ENCODE peak calls at places on chromosome 3, in nine cellular contexts. K, P, N, Y, Z, F, R, H and C are unnamed samples.
A peak's percentile ranks its signal among the peaks of the same experiment; 100 is the strongest.

GRCh38 chr3:123341871-123342630 is 106.8 kb downstream of the ADCY5 start:
- DNase-seq in K (no peak), P (no peak), N (no peak), Y (no peak), Z (no peak), F (no peak), R (no peak), H (no peak), C (no peak)

GRCh38 chr3:192068464-192069254 is 607.7 kb downstream of the PYDC2 start:
- DNase-seq in K (no peak), P (no peak), N (no peak), Y (no peak), Z (no peak), F (no peak), R (no peak), H (no peak), C (no peak)

GRCh38 chr3:9815986-9816385 is 5.9 kb downstream of the TTLL3 start:
- DNase-seq in K (peak; percentile 42), P (no peak), N (no peak), Y (no peak), Z (no peak), F (no peak), R (no peak), H (no peak), C (no peak)

GRCh38 chr3:129576514-129577345 is 29.7 kb downstream of the PLXND1 start:
- DNase-seq in K (peak; percentile 84), P (no peak), N (peak; percentile 84), Y (peak; percentile 98), Z (no peak), F (no peak), R (no peak), H (no peak), C (no peak)

GRCh38 chr3:132161608-132162007 is 126.8 kb upstream of the CPNE4 start:
- DNase-seq in K (no peak), P (no peak), N (no peak), Y (no peak), Z (no peak), F (no peak), R (no peak), H (no peak), C (no peak)

GRCh38 chr3:132008841-132009638 is 25.8 kb downstream of the CPNE4 start:
- DNase-seq in K (no peak), P (no peak), N (no peak), Y (no peak), Z (no peak), F (no peak), R (no peak), H (no peak), C (no peak)

GRCh38 chr3:24773798-24774197 is 279.1 kb upstream of the THRB start:
- DNase-seq in K (peak; percentile 25), P (no peak), N (no peak), Y (peak; percentile 42), Z (peak; percentile 22), F (peak; percentile 24), R (peak; percentile 32), H (peak; percentile 52), C (peak; percentile 10)

GRCh38 chr3:170713648-170714047 is 127.8 kb upstream of the SLC7A14 start:
- DNase-seq in K (no peak), P (no peak), N (no peak), Y (no peak), Z (no peak), F (no peak), R (no peak), H (no peak), C (no peak)

GRCh38 chr3:29430558-29430971 is 149.7 kb downstream of the RBMS3 start:
- DNase-seq in K (no peak), P (no peak), N (no peak), Y (no peak), Z (no peak), F (no peak), R (no peak), H (peak; percentile 27), C (peak; percentile 28)

GRCh38 chr3:15769256-15769915 is 28.4 kb downstream of the ANKRD28 start:
- DNase-seq in K (no peak), P (no peak), N (no peak), Y (no peak), Z (no peak), F (no peak), R (no peak), H (no peak), C (no peak)

GRCh38 chr3:55482496-55483195 is 4.5 kb downstream of the WNT5A start:
- DNase-seq in K (peak; percentile 67), P (no peak), N (no peak), Y (no peak), Z (no peak), F (no peak), R (peak; percentile 48), H (peak; percentile 27), C (no peak)
- H3K4me3 ChIP-seq in K (peak overlapping the region; percentile 72), P (no peak overlapping the region), N (no peak overlapping the region), Y (no peak overlapping the region), Z (peak overlapping the region; percentile 65), F (no peak overlapping the region), R (peak overlapping the region; percentile 34), H (peak overlapping the region; percentile 90), C (peak overlapping the region; percentile 68)

DNA sequence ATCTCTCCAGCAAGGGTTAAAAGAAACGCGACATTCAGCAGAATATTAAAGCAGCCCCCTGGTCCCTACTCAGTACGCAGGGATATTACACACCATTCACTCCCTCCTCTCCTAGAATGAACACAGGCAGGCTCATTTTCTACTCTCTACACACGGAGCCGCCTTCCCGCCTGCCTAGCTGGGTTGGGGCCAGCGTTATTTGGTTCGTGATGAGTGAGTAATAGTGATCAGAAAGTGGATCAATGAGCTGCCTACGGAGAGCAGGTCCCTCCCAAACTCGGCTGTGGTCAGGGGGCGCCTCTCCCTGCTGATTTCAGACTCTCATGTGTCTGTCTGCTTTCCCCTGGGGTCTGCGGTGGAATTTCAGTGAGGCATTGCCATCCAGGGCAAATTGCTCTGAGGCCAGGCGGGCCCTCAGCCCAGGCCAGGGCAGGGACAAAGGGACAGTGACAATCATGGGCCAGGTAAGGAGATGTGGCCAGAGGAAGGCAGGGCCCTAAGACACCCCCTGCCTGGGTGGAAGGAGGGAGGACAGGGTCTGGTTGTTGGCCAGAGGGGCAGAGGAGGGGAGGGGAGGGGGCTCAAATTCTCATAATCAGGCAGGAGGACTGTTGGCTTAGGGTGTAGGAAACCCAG is 2.9 kb downstream of the EPHB1 start:
- DNase-seq in K (no peak), P (no peak), N (no peak), Y (no peak), Z (no peak), F (no peak), R (no peak), H (no peak), C (no peak)
- H3K4me3 ChIP-seq in K (no peak overlapping the region), P (no peak overlapping the region), N (no peak overlapping the region), Y (no peak overlapping the region), Z (no peak overlapping the region), F (no peak overlapping the region), R (no peak overlapping the region), H (no peak overlapping the region), C (no peak overlapping the region)

GRCh38 chr3:149375164-149375823 is 2.2 kb downstream of the TM4SF1 start:
- DNase-seq in K (peak; percentile 69), P (no peak), N (no peak), Y (no peak), Z (no peak), F (no peak), R (no peak), H (peak; percentile 45), C (no peak)

GRCh38 chr3:149374391-149374790 is 3.1 kb downstream of the TM4SF1 start:
- DNase-seq in K (no peak), P (no peak), N (no peak), Y (no peak), Z (no peak), F (no peak), R (no peak), H (no peak), C (no peak)

GRCh38 chr3:149378420-149379388 is 1.3 kb upstream of the TM4SF1 start:
- DNase-seq in K (no peak), P (no peak), N (no peak), Y (no peak), Z (no peak), F (no peak), R (no peak), H (no peak), C (no peak)

GRCh38 chr3:149376728-149377407 is 581 bp downstream of the TM4SF1 start:
- DNase-seq in K (no peak), P (no peak), N (no peak), Y (no peak), Z (no peak), F (no peak), R (no peak), H (no peak), C (no peak)

GRCh38 chr3:149377408-149378111 is at the start of gene TM4SF1:
- DNase-seq in K (peak; percentile 98), P (peak; percentile 85), N (no peak), Y (no peak), Z (peak; percentile 62), F (peak; percentile 98), R (peak; percentile 51), H (peak; percentile 97), C (peak; percentile 88)
- H3K4me3 ChIP-seq in K (peak within 1 kb of the TSS; percentile 70), P (peak within 1 kb of the TSS; percentile 46), N (no peak within 1 kb of the TSS), Y (no peak within 1 kb of the TSS), Z (peak within 1 kb of the TSS; percentile 63), F (peak within 1 kb of the TSS; percentile 97), R (peak within 1 kb of the TSS; percentile 31), H (peak within 1 kb of the TSS; percentile 77), C (peak within 1 kb of the TSS; percentile 61)

GRCh38 chr3:14210281-14210670 is 31.7 kb downstream of the LSM3 start:
- DNase-seq in K (no peak), P (no peak), N (no peak), Y (no peak), Z (no peak), F (no peak), R (no peak), H (no peak), C (no peak)

GRCh38 chr3:14208977-14209394 is 30.4 kb downstream of the LSM3 start:
- DNase-seq in K (no peak), P (no peak), N (no peak), Y (no peak), Z (no peak), F (no peak), R (no peak), H (peak; percentile 44), C (no peak)

GRCh38 chr3:14210843-14211594 is 32.4 kb downstream of the LSM3 start:
- DNase-seq in K (peak; percentile 84), P (no peak), N (no peak), Y (no peak), Z (no peak), F (no peak), R (no peak), H (no peak), C (peak; percentile 99)

GRCh38 chr3:14208168-14208567 is 29.6 kb downstream of the LSM3 start:
- DNase-seq in K (no peak), P (no peak), N (no peak), Y (no peak), Z (no peak), F (no peak), R (no peak), H (no peak), C (no peak)

DNA sequence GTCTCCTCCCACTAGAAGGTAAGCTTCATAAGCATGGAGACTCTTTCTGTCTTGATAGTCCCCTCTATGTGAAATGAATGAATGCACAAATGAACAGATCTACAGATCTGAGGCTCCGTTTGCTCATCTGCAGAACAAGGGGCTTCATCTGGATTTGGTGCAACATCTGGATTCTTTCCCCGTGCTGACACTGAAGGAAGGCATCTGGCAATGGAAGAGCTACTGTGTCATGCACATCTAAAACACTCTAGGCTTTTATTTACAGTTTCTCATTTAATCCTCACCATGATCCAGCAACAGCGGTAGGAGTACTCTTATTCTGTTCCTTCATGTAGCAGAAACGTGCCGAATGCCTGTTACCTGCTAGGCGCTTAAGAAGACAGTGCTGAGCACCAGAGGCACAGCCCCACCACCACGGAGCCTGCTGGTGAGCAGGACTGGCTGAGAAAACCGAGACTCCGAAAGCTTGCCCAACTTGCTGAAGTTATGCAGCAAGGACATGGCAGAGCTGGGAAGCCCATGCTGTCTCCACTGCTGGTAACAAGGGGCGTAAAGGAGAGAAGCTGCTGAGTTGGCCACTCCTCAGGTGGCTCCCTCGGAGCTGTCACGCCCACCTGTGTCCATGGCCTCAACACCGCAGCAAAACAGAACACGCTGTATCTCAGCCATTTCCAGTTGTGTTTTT is 31.1 kb downstream of the LSM3 start:
- DNase-seq in K (no peak), P (no peak), N (no peak), Y (no peak), Z (no peak), F (no peak), R (no peak), H (no peak), C (no peak)
- H3K4me3 ChIP-seq in K (no peak overlapping the region), P (no peak overlapping the region), N (no peak overlapping the region), Y (no peak overlapping the region), Z (no peak overlapping the region), F (no peak overlapping the region), R (no peak overlapping the region), H (no peak overlapping the region), C (no peak overlapping the region)